ENCODE peak calls at places on chromosomes 2 and 18, in four cellular contexts. One of them, this sample, is unnamed.

GRCh38 chr18:44759925-44760342 is 79.2 kb downstream of the SETBP1 start:
- DNase-seq in uterus: no peak
- DNase-seq in K562: no peak
- DNase-seq in cardiac fibroblast: no peak
- DNase-seq in this sample: no peak

GRCh38 chr2:159225025-159226016 is 61.2 kb downstream of the WDSUB1 start:
- DNase-seq in uterus: no peak
- DNase-seq in cardiac fibroblast: no peak
- DNase-seq in K562: no peak
- DNase-seq in this sample: no peak

GRCh38 chr2:17252258-17252657 is 266.0 kb downstream of the RAD51AP2 start:
- DNase-seq in cardiac fibroblast: no peak
- DNase-seq in uterus: no peak
- DNase-seq in K562: no peak
- DNase-seq in this sample: no peak

GRCh38 chr2:7530001-7530400 is 612.8 kb downstream of the RNF144A start:
- DNase-seq in cardiac fibroblast: no peak
- DNase-seq in uterus: no peak
- DNase-seq in K562: no peak
- DNase-seq in this sample: no peak

GRCh38 chr2:112217854-112218253 is 37.0 kb downstream of the ZC3H8 start:
- DNase-seq in cardiac fibroblast: no peak
- DNase-seq in K562: no peak
- DNase-seq in uterus: no peak
- DNase-seq in this sample: no peak

GRCh38 chr2:188609321-188610049 is 317.8 kb downstream of the GULP1 start:
- DNase-seq in uterus: no peak
- DNase-seq in cardiac fibroblast: peak; percentile 72
- DNase-seq in K562: no peak
- DNase-seq in this sample: no peak

GRCh38 chr18:13245481-13246000 is 27.0 kb downstream of the LDLRAD4 start:
- DNase-seq in K562: no peak
- DNase-seq in uterus: no peak
- DNase-seq in cardiac fibroblast: no peak
- DNase-seq in this sample: peak; percentile 16

GRCh38 chr2:3168230-3168891 is 209.3 kb downstream of the EIPR1 start:
- DNase-seq in cardiac fibroblast: peak; percentile 53
- DNase-seq in K562: no peak
- DNase-seq in uterus: no peak
- DNase-seq in this sample: no peak

GRCh38 chr2:232434091-232434490 is 21.9 kb upstream of the ALPI start:
- DNase-seq in uterus: no peak
- DNase-seq in cardiac fibroblast: no peak
- DNase-seq in K562: no peak
- DNase-seq in this sample: no peak

GRCh38 chr2:215218587-215219577 is 80.5 kb upstream of the ABCA12 start:
- DNase-seq in cardiac fibroblast: peak; percentile 15
- DNase-seq in uterus: no peak
- DNase-seq in K562: no peak
- DNase-seq in this sample: no peak

GRCh38 chr2:238942080-238942761 is 94.3 kb downstream of the TWIST2 start:
- DNase-seq in K562: no peak
- DNase-seq in uterus: peak; percentile 14
- DNase-seq in cardiac fibroblast: no peak
- DNase-seq in this sample: no peak

GRCh38 chr2:102428573-102428972 is 5.6 kb downstream of the IL18RAP start:
- DNase-seq in cardiac fibroblast: peak; percentile 3
- DNase-seq in K562: no peak
- DNase-seq in uterus: no peak
- DNase-seq in this sample: no peak

GRCh38 chr2:17615728-17616351 is 75.3 kb downstream of the VSNL1 start:
- DNase-seq in uterus: no peak
- DNase-seq in K562: no peak
- DNase-seq in cardiac fibroblast: peak; percentile 70
- DNase-seq in this sample: no peak

GRCh38 chr2:26088038-26088643 is 54.3 kb downstream of the RAB10 start:
- DNase-seq in cardiac fibroblast: peak; percentile 43
- DNase-seq in uterus: no peak
- DNase-seq in K562: peak; percentile 46
- DNase-seq in this sample: no peak

GRCh38 chr2:191927991-191928390 is 81.1 kb upstream of the CAVIN2 start:
- DNase-seq in cardiac fibroblast: peak; percentile 21
- DNase-seq in K562: no peak
- DNase-seq in uterus: no peak
- DNase-seq in this sample: no peak

GRCh38 chr2:25332571-25332970 is 9.2 kb downstream of the DNMT3A start:
- DNase-seq in uterus: no peak
- DNase-seq in cardiac fibroblast: no peak
- DNase-seq in K562: no peak
- DNase-seq in this sample: peak; percentile 76

GRCh38 chr2:60806988-60807681 is 51.1 kb downstream of the PAPOLG start:
- DNase-seq in uterus: no peak
- DNase-seq in cardiac fibroblast: peak; percentile 57
- DNase-seq in K562: peak; percentile 92
- DNase-seq in this sample: no peak

DNA sequence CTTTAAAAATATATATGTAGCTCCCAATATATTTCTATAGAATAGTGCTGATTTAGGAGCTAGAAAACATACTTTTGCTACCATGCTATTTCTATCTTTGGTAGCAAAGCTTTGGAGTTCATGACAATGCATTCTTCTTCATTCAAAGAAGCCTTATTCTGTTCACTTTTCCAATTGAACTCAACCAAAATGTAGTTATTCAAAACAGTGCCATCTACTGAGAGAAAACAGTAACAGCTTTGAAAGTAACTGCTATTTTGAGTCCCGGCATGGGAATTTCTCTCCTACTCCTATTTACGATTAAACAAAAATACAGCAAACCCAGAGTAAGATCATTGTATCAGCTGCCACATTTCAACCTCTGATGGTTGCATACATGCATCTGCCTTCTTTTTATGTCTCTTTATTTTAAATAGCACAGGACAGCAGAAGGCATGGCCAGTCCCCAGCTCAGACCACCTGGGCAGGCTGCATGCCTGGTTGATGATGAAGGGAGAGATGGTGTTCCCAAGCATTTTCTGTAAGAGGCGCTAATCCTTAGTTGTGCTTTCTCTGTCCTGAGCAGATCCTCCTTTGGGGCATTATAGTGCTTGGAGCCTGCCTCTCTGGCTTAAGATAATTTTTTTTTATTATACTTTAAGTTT is 69.7 kb upstream of the SULT1C3 start:
- DNase-seq in cardiac fibroblast: peak; percentile 46
- DNase-seq in uterus: no peak
- DNase-seq in K562: peak; percentile 15
- DNase-seq in this sample: no peak
- TF ChIP-seq CTCF in cardiac fibroblast: peak; percentile 34
- TF ChIP-seq CTCF in uterus: peak; percentile 10
- TF ChIP-seq CTCF in K562: no peak
- TF ChIP-seq CTCF in this sample: peak; percentile 32

GRCh38 chr18:79681484-79682387 is 2.1 kb downstream of the CTDP1 start:
- DNase-seq in K562: no peak
- DNase-seq in uterus: no peak
- DNase-seq in cardiac fibroblast: no peak
- DNase-seq in this sample: no peak
- H3K4me3 ChIP-seq in K562: peak overlapping the region; percentile 74
- H3K4me3 ChIP-seq in uterus: no peak overlapping the region
- H3K4me3 ChIP-seq in cardiac fibroblast: no peak overlapping the region
- H3K4me3 ChIP-seq in this sample: no peak overlapping the region

DNA sequence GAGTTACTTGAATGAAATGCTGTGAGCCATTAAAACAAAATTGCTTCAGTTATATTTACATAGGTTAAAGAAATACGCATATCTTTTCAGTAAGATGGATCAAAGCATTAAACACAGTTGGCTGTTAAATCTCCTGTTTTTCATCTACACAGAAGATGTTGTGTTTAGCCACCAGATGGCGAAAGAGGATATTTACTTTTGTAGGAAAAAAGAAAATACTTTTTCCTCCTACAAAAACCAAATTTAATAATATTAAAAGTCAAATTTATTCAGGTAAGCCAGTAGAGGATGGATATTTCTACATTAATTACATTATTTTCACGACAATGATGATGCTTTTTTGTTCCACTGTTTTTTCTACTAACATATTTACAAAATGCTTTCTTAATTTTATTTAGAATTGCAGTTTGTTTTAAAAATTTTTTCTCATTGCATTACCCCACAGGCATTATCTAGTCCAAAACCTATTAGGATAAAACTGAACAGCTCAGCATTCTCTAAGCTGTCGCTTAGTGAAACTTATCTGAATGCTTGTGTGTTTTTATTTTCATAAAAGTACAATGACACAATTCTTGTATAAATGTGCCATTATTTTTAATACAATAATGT is 173.7 kb downstream of the ASXL3 start:
- DNase-seq in K562: peak; percentile 2
- DNase-seq in uterus: no peak
- DNase-seq in cardiac fibroblast: peak; percentile 40
- DNase-seq in this sample: no peak
- TF ChIP-seq CTCF in K562: no peak
- TF ChIP-seq CTCF in uterus: peak; percentile 39
- TF ChIP-seq CTCF in cardiac fibroblast: peak; percentile 49
- TF ChIP-seq CTCF in this sample: peak; percentile 76

DNA sequence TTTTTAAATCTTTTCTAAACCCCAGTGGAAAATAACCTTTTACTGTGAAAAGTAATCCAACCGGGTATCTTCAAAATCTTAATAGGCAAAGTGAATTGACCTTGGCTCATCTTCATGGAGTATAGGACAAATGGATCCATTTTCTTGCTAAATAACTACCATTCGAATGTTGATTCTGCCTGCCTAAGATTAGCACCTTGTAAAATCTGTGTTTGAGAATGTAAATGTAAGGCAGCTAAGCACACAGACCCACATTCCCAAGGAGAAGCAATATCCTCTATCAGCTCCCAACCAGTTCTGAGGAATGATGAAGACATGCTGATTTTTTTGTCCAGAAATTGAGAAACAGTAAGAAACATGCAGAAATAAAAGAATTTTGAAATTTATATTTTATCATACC is 509.8 kb upstream of the SMIM21 start:
- DNase-seq in uterus: no peak
- DNase-seq in cardiac fibroblast: no peak
- DNase-seq in K562: no peak
- DNase-seq in this sample: no peak
- H3K4me3 ChIP-seq in uterus: no peak overlapping the region
- H3K4me3 ChIP-seq in cardiac fibroblast: no peak overlapping the region
- H3K4me3 ChIP-seq in K562: no peak overlapping the region
- H3K4me3 ChIP-seq in this sample: no peak overlapping the region

GRCh38 chr2:135473567-135473966 is 57.5 kb downstream of the ZRANB3 start:
- DNase-seq in cardiac fibroblast: peak; percentile 55
- DNase-seq in K562: peak; percentile 42
- DNase-seq in uterus: no peak
- DNase-seq in this sample: no peak
- TF ChIP-seq CTCF in cardiac fibroblast: peak; percentile 66
- TF ChIP-seq CTCF in K562: peak; percentile 51
- TF ChIP-seq CTCF in uterus: no peak
- TF ChIP-seq CTCF in this sample: peak; percentile 46

DNA sequence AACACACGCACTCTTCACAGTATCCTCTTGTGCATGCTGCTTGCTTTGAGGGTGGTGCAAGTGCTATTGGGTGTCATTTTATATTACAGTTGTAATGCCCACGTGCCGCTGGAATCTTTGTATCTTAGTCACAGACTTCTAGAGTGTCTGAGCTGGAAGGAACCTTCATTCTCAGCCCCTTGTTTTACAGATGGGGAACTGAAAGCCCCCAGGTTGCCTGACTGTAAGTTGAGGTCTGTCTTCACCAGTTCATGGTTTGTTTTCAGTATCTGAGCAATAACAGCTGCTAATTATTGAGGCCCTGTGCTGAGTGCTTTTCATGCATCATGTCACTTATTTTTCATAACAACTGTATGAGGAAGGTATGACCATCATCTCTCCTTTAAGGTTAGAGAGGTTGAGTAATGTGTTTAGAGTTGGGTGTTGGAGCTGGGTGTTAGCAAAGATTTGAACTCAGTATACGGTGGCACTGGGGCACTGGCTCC is 77.0 kb downstream of the PRKCE start:
- DNase-seq in K562: no peak
- DNase-seq in uterus: no peak
- DNase-seq in cardiac fibroblast: no peak
- DNase-seq in this sample: no peak
- H3K4me3 ChIP-seq in K562: no peak overlapping the region
- H3K4me3 ChIP-seq in uterus: no peak overlapping the region
- H3K4me3 ChIP-seq in cardiac fibroblast: no peak overlapping the region
- H3K4me3 ChIP-seq in this sample: no peak overlapping the region

GRCh38 chr18:68843467-68844089 is 45.7 kb downstream of the CCDC102B start:
- DNase-seq in cardiac fibroblast: peak; percentile 46
- DNase-seq in K562: no peak
- DNase-seq in uterus: no peak
- DNase-seq in this sample: no peak
- TF ChIP-seq CTCF in cardiac fibroblast: peak; percentile 31
- TF ChIP-seq CTCF in K562: no peak
- TF ChIP-seq CTCF in uterus: no peak
- TF ChIP-seq CTCF in this sample: no peak

DNA sequence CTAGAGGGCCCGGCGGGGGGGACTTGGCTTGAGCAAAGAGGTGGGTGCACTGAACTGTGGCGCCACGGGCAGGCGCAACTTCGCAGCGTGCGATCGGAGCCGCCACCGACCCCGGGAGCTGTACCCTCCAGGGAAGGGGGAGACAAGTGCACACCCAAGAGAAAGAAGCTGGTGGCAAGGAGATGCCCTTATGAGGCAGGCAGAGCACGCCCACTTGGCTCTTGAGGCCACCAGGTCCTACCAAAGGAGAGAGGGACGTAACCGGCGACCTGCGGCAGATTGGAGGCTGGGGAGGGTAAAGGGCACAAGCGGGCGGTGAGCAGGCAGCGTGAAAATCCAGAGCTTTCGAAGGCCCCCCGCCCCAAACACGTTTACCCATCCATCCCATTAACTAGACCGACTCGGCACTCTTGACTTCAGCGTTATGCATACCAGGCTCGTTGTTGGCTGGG is 967 bp downstream of the DLX2 start:
- DNase-seq in cardiac fibroblast: no peak
- DNase-seq in uterus: no peak
- DNase-seq in K562: no peak
- DNase-seq in this sample: no peak
- H3K4me3 ChIP-seq in cardiac fibroblast: peak overlapping the region; percentile 63
- H3K4me3 ChIP-seq in uterus: no peak overlapping the region
- H3K4me3 ChIP-seq in K562: peak overlapping the region; percentile 63
- H3K4me3 ChIP-seq in this sample: peak overlapping the region; percentile 47